ENCODE peak calls at places on chromosomes 3 and 15, in ten cellular contexts. M, H, J, D, S, C, B, O, A and L are unnamed samples.

GRCh38 chr15:48963524-48964113 is at the start of gene SHC4:
- DNase-seq in M (peak; percentile 68), H (peak; percentile 20), J (no peak), D (peak; percentile 79), S (no peak), C (peak; percentile 79), B (peak; percentile 90), O (no peak), A (peak; percentile 70), L (peak; percentile 61)

GRCh38 chr15:85767785-85768529 is 26.8 kb downstream of the KLHL25 start:
- DNase-seq in M (no peak), H (no peak), J (no peak), D (no peak), S (no peak), C (no peak), B (no peak), O (no peak), A (no peak), L (no peak)

GRCh38 chr3:133463441-133463860 is 63.6 kb downstream of the BFSP2 start:
- DNase-seq in M (no peak), H (peak; percentile 55), J (no peak), D (no peak), S (no peak), C (no peak), B (no peak), O (no peak), A (no peak), L (no peak)

GRCh38 chr3:188133219-188133618 is 20.7 kb upstream of the LPP start:
- DNase-seq in M (no peak), H (no peak), J (no peak), D (peak; percentile 92), S (no peak), C (peak; percentile 79), B (peak; percentile 83), O (no peak), A (peak; percentile 37), L (no peak)

GRCh38 chr15:98241032-98241554 is 280.6 kb downstream of the ARRDC4 start:
- DNase-seq in M (no peak), H (no peak), J (no peak), D (no peak), S (no peak), C (no peak), B (peak; percentile 21), O (no peak), A (no peak), L (peak; percentile 6)

GRCh38 chr15:101049856-101050646 is 130.9 kb downstream of the LRRK1 start:
- DNase-seq in M (peak; percentile 2), H (no peak), J (no peak), D (no peak), S (peak; percentile 22), C (no peak), B (no peak), O (no peak), A (no peak), L (no peak)

GRCh38 chr3:47324278-47324865 is 41.6 kb downstream of the KLHL18 start:
- DNase-seq in M (peak; percentile 77), H (peak; percentile 65), J (no peak), D (peak; percentile 65), S (peak; percentile 65), C (peak; percentile 73), B (peak; percentile 89), O (peak; percentile 34), A (peak; percentile 80), L (peak; percentile 77)

GRCh38 chr15:51065781-51066180 is 28.9 kb downstream of the TNFAIP8L3 start:
- DNase-seq in M (no peak), H (no peak), J (no peak), D (no peak), S (no peak), C (no peak), B (no peak), O (no peak), A (no peak), L (no peak)

GRCh38 chr3:188947983-188948657 is 223.7 kb upstream of the TPRG1 start:
- DNase-seq in M (peak; percentile 97), H (no peak), J (peak; percentile 90), D (peak; percentile 92), S (peak; percentile 95), C (peak; percentile 98), B (peak; percentile 100), O (no peak), A (peak; percentile 92), L (no peak)

GRCh38 chr15:31325432-31325975 is 1.1 kb upstream of the KLF13 start:
- DNase-seq in M (peak; percentile 85), H (peak; percentile 40), J (peak; percentile 87), D (no peak), S (peak; percentile 71), C (no peak), B (peak; percentile 40), O (no peak), A (no peak), L (peak; percentile 81)

GRCh38 chr15:78626611-78627010 is 5.8 kb upstream of the CHRNA3 start:
- DNase-seq in M (no peak), H (no peak), J (no peak), D (no peak), S (no peak), C (no peak), B (no peak), O (no peak), A (no peak), L (no peak)

GRCh38 chr3:71785594-71786472 is 885 bp upstream of the PROK2 start:
- DNase-seq in M (no peak), H (no peak), J (no peak), D (no peak), S (no peak), C (no peak), B (no peak), O (no peak), A (peak; percentile 8), L (no peak)
- H3K4me3 ChIP-seq in M (peak overlapping the region; percentile 16), H (no peak overlapping the region), J (peak overlapping the region; percentile 39), D (no peak overlapping the region), S (no peak overlapping the region), C (no peak overlapping the region), B (no peak overlapping the region), O (no peak overlapping the region), A (no peak overlapping the region), L (no peak overlapping the region)

DNA sequence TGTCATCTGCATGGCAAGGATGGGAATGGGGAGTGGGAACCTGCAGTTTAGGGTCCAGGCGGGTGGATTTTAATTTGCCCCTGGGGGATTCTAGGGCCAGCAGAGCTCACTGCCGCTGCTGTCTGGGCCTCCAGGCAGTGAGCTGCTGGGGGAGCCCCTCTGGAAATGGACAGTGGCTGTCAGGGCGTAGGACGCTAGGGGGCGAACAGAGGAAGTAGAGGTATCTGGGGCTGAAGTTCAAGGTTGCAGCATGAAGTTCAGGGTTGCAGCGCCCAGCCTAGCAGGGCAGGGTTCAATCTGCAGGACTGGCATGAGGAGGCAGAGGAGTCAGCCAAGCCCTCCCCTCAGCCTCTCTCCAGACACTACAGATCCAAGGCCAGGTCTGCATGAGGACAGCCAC is 49.5 kb downstream of the APBA2 start:
- DNase-seq in M (no peak), H (no peak), J (no peak), D (no peak), S (no peak), C (no peak), B (peak; percentile 21), O (no peak), A (no peak), L (peak; percentile 70)
- TF ChIP-seq CTCF in M (no peak), H (no peak), J (no peak), D (peak; percentile 70), S (no peak), C (no peak), B (peak; percentile 59), O (peak; percentile 53), A (no peak), L (peak; percentile 74)

GRCh38 chr3:9731206-9732079 is at the start of gene BRPF1:
- DNase-seq in M (peak; percentile 99), H (peak; percentile 98), J (peak; percentile 100), D (peak; percentile 99), S (peak; percentile 100), C (peak; percentile 100), B (peak; percentile 100), O (peak; percentile 95), A (peak; percentile 100), L (peak; percentile 99)

GRCh38 chr3:9732753-9733115 is 1.2 kb downstream of the BRPF1 start:
- DNase-seq in M (no peak), H (no peak), J (no peak), D (no peak), S (no peak), C (no peak), B (no peak), O (no peak), A (peak; percentile 22), L (no peak)

GRCh38 chr3:9732080-9732752 is 681 bp downstream of the BRPF1 start:
- DNase-seq in M (no peak), H (peak; percentile 17), J (peak; percentile 73), D (no peak), S (peak; percentile 45), C (no peak), B (no peak), O (no peak), A (no peak), L (peak; percentile 85)

GRCh38 chr3:9729419-9729818 is 2.1 kb upstream of the BRPF1 start:
- DNase-seq in M (no peak), H (no peak), J (no peak), D (no peak), S (no peak), C (no peak), B (no peak), O (no peak), A (no peak), L (no peak)

DNA sequence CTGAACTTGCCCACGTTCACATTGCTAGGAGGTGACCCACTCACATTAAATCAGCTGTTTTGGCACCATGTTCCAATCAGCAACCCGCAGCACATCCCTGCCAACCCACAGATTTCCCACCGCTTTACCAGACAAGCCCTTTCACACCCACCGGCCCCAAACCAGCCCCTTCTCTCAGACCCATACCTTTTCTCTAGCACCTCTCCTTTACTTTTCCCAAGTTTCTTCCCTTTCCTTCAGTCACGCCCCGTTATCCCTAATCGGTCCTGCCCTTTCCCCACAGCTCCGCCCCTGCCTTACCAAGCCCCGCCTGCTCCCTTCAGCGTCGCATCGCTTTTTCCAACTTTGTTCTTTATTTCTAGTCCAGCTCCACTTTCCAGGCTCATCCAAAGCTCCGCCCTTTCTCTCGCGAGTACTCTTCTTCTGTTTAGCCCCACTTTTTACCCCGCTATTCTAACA is 759 bp upstream of the BRPF1 start:
- DNase-seq in M (no peak), H (no peak), J (no peak), D (no peak), S (no peak), C (no peak), B (no peak), O (no peak), A (peak; percentile 69), L (peak; percentile 49)
- H3K4me3 ChIP-seq in M (peak overlapping the region; percentile 100), H (peak overlapping the region; percentile 71), J (peak overlapping the region; percentile 100), D (peak overlapping the region; percentile 58), S (peak overlapping the region; percentile 38), C (peak overlapping the region; percentile 48), B (peak overlapping the region; percentile 62), O (peak overlapping the region; percentile 60), A (peak overlapping the region; percentile 69), L (peak overlapping the region; percentile 64)

DNA sequence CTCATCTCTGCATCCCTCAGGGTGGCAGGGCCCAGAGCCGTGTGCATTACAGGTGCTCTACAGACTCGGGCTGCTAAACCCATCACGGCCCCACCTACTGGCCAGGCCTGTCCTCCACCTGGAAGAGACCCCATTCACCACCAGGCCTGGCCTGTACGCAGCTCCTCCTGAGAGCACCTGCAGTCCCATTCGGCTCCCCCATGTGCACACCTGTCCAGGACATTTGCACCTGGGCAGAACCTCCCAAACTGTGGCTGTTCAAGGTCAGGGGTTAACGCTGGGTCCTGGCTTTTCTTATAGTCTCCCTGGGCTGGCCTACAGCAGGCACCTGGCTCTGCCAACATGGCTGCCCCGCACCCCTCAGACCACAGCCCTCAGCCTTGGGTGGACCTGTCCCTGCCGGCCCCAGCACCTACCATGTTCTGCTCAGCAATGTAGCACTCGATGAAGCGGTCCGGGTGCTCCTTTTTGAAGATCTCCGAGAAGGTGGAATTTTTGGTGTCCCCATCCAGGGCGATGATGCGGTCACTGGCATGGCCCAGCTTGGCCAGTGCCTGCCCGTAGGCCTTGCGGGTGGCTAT is 25.7 kb downstream of the TKT start:
- DNase-seq in M (no peak), H (no peak), J (peak; percentile 40), D (no peak), S (no peak), C (no peak), B (no peak), O (no peak), A (no peak), L (no peak)
- TF ChIP-seq CTCF in M (no peak), H (peak; percentile 11), J (no peak), D (peak; percentile 29), S (no peak), C (peak; percentile 2), B (peak; percentile 35), O (peak; percentile 20), A (no peak), L (peak; percentile 6)